ENCODE peak calls at places on chromosomes 12 and 14, in six cellular contexts. One of them, this sample, is unnamed.

GRCh38 chr12:132285991-132286681 is 43.3 kb downstream of the GALNT9 start:
- DNase-seq in NCI-H2081: no peak
- DNase-seq in NCI-H748 treated with DMSO at 0.1 percent for 48 hours: no peak
- DNase-seq in psoas muscle: peak
- DNase-seq in HL-60: no peak
- DNase-seq in NCI-H2029 treated with DMSO at 0.1 percent for 48 hours: no peak
- DNase-seq in this sample: no peak

GRCh38 chr12:92394895-92395294 is 249.2 kb upstream of the BTG1 start:
- DNase-seq in NCI-H748 treated with DMSO at 0.1 percent for 48 hours: no peak
- DNase-seq in NCI-H2029 treated with DMSO at 0.1 percent for 48 hours: no peak
- DNase-seq in psoas muscle: no peak
- DNase-seq in HL-60: no peak
- DNase-seq in NCI-H2081: no peak
- DNase-seq in this sample: no peak

GRCh38 chr14:74720526-74720925 is 7.6 kb downstream of the FCF1 start:
- DNase-seq in HL-60: no peak
- DNase-seq in NCI-H2029 treated with DMSO at 0.1 percent for 48 hours: no peak
- DNase-seq in psoas muscle: no peak
- DNase-seq in NCI-H748 treated with DMSO at 0.1 percent for 48 hours: no peak
- DNase-seq in NCI-H2081: no peak
- DNase-seq in this sample: no peak

GRCh38 chr12:53676715-53677611 is 1.1 kb upstream of the ATP5MC2 start:
- DNase-seq in HL-60: no peak
- DNase-seq in NCI-H748 treated with DMSO at 0.1 percent for 48 hours: no peak
- DNase-seq in NCI-H2081: no peak
- DNase-seq in psoas muscle: peak
- DNase-seq in NCI-H2029 treated with DMSO at 0.1 percent for 48 hours: no peak
- DNase-seq in this sample: no peak

GRCh38 chr12:77697126-77697525 is 133.6 kb upstream of the NAV3 start:
- DNase-seq in NCI-H2081: no peak
- DNase-seq in NCI-H2029 treated with DMSO at 0.1 percent for 48 hours: no peak
- DNase-seq in NCI-H748 treated with DMSO at 0.1 percent for 48 hours: no peak
- DNase-seq in psoas muscle: no peak
- DNase-seq in HL-60: no peak
- DNase-seq in this sample: no peak

GRCh38 chr14:93023039-93023438 is 92.7 kb downstream of the ITPK1 start:
- DNase-seq in NCI-H2081: no peak
- DNase-seq in NCI-H748 treated with DMSO at 0.1 percent for 48 hours: no peak
- DNase-seq in HL-60: peak
- DNase-seq in NCI-H2029 treated with DMSO at 0.1 percent for 48 hours: no peak
- DNase-seq in psoas muscle: no peak
- DNase-seq in this sample: no peak

GRCh38 chr12:20356048-20356447 is 12.3 kb upstream of the PDE3A start:
- DNase-seq in NCI-H2081: no peak
- DNase-seq in psoas muscle: no peak
- DNase-seq in NCI-H748 treated with DMSO at 0.1 percent for 48 hours: no peak
- DNase-seq in NCI-H2029 treated with DMSO at 0.1 percent for 48 hours: no peak
- DNase-seq in HL-60: no peak
- DNase-seq in this sample: no peak

GRCh38 chr12:62922539-62922938 is 12.4 kb downstream of the PPM1H start:
- DNase-seq in NCI-H2029 treated with DMSO at 0.1 percent for 48 hours: no peak
- DNase-seq in HL-60: no peak
- DNase-seq in NCI-H748 treated with DMSO at 0.1 percent for 48 hours: no peak
- DNase-seq in NCI-H2081: no peak
- DNase-seq in psoas muscle: no peak
- DNase-seq in this sample: no peak

GRCh38 chr12:88940854-88941253 is 360.6 kb upstream of the KITLG start:
- DNase-seq in NCI-H748 treated with DMSO at 0.1 percent for 48 hours: no peak
- DNase-seq in NCI-H2081: no peak
- DNase-seq in HL-60: no peak
- DNase-seq in NCI-H2029 treated with DMSO at 0.1 percent for 48 hours: no peak
- DNase-seq in psoas muscle: no peak
- DNase-seq in this sample: no peak

GRCh38 chr12:105947906-105948305 is 190.8 kb downstream of the NUAK1 start:
- DNase-seq in NCI-H2081: no peak
- DNase-seq in HL-60: no peak
- DNase-seq in NCI-H2029 treated with DMSO at 0.1 percent for 48 hours: no peak
- DNase-seq in NCI-H748 treated with DMSO at 0.1 percent for 48 hours: no peak
- DNase-seq in psoas muscle: no peak
- DNase-seq in this sample: no peak

GRCh38 chr14:69711471-69712216 is 55.3 kb upstream of the SRSF5 start:
- DNase-seq in NCI-H2081: no peak
- DNase-seq in NCI-H748 treated with DMSO at 0.1 percent for 48 hours: no peak
- DNase-seq in HL-60: peak
- DNase-seq in psoas muscle: no peak
- DNase-seq in NCI-H2029 treated with DMSO at 0.1 percent for 48 hours: no peak
- DNase-seq in this sample: no peak

GRCh38 chr12:88639361-88639760 is 59.1 kb upstream of the KITLG start:
- DNase-seq in NCI-H2081: no peak
- DNase-seq in NCI-H2029 treated with DMSO at 0.1 percent for 48 hours: peak
- DNase-seq in HL-60: no peak
- DNase-seq in psoas muscle: no peak
- DNase-seq in NCI-H748 treated with DMSO at 0.1 percent for 48 hours: no peak
- DNase-seq in this sample: no peak

GRCh38 chr12:120467439-120467838 is 2.1 kb downstream of the SRSF9 start:
- DNase-seq in NCI-H748 treated with DMSO at 0.1 percent for 48 hours: no peak
- DNase-seq in HL-60: no peak
- DNase-seq in NCI-H2029 treated with DMSO at 0.1 percent for 48 hours: no peak
- DNase-seq in NCI-H2081: no peak
- DNase-seq in psoas muscle: no peak
- DNase-seq in this sample: no peak

GRCh38 chr12:84825149-84825548 is 87.5 kb downstream of the SLC6A15 start:
- DNase-seq in NCI-H748 treated with DMSO at 0.1 percent for 48 hours: no peak
- DNase-seq in psoas muscle: no peak
- DNase-seq in NCI-H2029 treated with DMSO at 0.1 percent for 48 hours: no peak
- DNase-seq in HL-60: no peak
- DNase-seq in NCI-H2081: no peak
- DNase-seq in this sample: no peak

GRCh38 chr12:116222358-116222757 is 55.1 kb downstream of the MED13L start:
- DNase-seq in psoas muscle: no peak
- DNase-seq in NCI-H2029 treated with DMSO at 0.1 percent for 48 hours: peak
- DNase-seq in NCI-H2081: peak
- DNase-seq in NCI-H748 treated with DMSO at 0.1 percent for 48 hours: no peak
- DNase-seq in HL-60: no peak
- DNase-seq in this sample: no peak

GRCh38 chr12:42666671-42667243 is 77.2 kb upstream of the PRICKLE1 start:
- DNase-seq in HL-60: no peak
- DNase-seq in NCI-H2029 treated with DMSO at 0.1 percent for 48 hours: no peak
- DNase-seq in NCI-H748 treated with DMSO at 0.1 percent for 48 hours: no peak
- DNase-seq in NCI-H2081: no peak
- DNase-seq in psoas muscle: no peak
- DNase-seq in this sample: no peak

GRCh38 chr12:16611146-16611545 is 5.2 kb upstream of the LMO3 start:
- DNase-seq in psoas muscle: no peak
- DNase-seq in NCI-H2029 treated with DMSO at 0.1 percent for 48 hours: peak
- DNase-seq in NCI-H748 treated with DMSO at 0.1 percent for 48 hours: peak
- DNase-seq in HL-60: no peak
- DNase-seq in NCI-H2081: peak
- DNase-seq in this sample: no peak

GRCh38 chr12:31849090-31849687 is 110.0 kb upstream of the RESF1 start:
- DNase-seq in NCI-H2029 treated with DMSO at 0.1 percent for 48 hours: no peak
- DNase-seq in HL-60: no peak
- DNase-seq in NCI-H2081: no peak
- DNase-seq in psoas muscle: no peak
- DNase-seq in NCI-H748 treated with DMSO at 0.1 percent for 48 hours: no peak
- DNase-seq in this sample: no peak

GRCh38 chr12:96258451-96258933 is 64.3 kb downstream of the ELK3 start:
- DNase-seq in NCI-H2029 treated with DMSO at 0.1 percent for 48 hours: no peak
- DNase-seq in HL-60: no peak
- DNase-seq in psoas muscle: peak
- DNase-seq in NCI-H748 treated with DMSO at 0.1 percent for 48 hours: no peak
- DNase-seq in NCI-H2081: peak
- DNase-seq in this sample: no peak

GRCh38 chr14:98297567-98297966 is 974.4 kb downstream of the BCL11B start:
- DNase-seq in NCI-H2081: no peak
- DNase-seq in NCI-H748 treated with DMSO at 0.1 percent for 48 hours: no peak
- DNase-seq in HL-60: no peak
- DNase-seq in psoas muscle: no peak
- DNase-seq in NCI-H2029 treated with DMSO at 0.1 percent for 48 hours: no peak
- DNase-seq in this sample: no peak

GRCh38 chr12:66804555-66804954 is 125.7 kb upstream of the GRIP1 start:
- DNase-seq in NCI-H2029 treated with DMSO at 0.1 percent for 48 hours: peak
- DNase-seq in NCI-H2081: peak
- DNase-seq in psoas muscle: no peak
- DNase-seq in NCI-H748 treated with DMSO at 0.1 percent for 48 hours: peak
- DNase-seq in HL-60: no peak
- DNase-seq in this sample: no peak

GRCh38 chr14:76926521-76927251 is 100.5 kb downstream of the LRRC74A start:
- DNase-seq in NCI-H748 treated with DMSO at 0.1 percent for 48 hours: peak
- DNase-seq in psoas muscle: no peak
- DNase-seq in NCI-H2029 treated with DMSO at 0.1 percent for 48 hours: no peak
- DNase-seq in HL-60: peak
- DNase-seq in NCI-H2081: no peak
- DNase-seq in this sample: no peak

GRCh38 chr14:84998216-84998615 is 531.7 kb upstream of the FLRT2 start:
- DNase-seq in HL-60: no peak
- DNase-seq in psoas muscle: no peak
- DNase-seq in NCI-H2029 treated with DMSO at 0.1 percent for 48 hours: no peak
- DNase-seq in NCI-H748 treated with DMSO at 0.1 percent for 48 hours: no peak
- DNase-seq in NCI-H2081: no peak
- DNase-seq in this sample: no peak

This sample was measured in SIG-M5.